ENCODE peak calls at places on chromosomes 4 and X, in five cellular contexts. One of them, this sample, is unnamed.

GRCh38 chrX:69607616-69608015 is 8.3 kb upstream of the EDA start:
- DNase-seq in GF-D8: no peak
- DNase-seq in GM04504: no peak
- DNase-seq in NCI-H2171 treated with DMSO at 0.1 percent for 48 hours: no peak
- DNase-seq in astrocyte of the hippocampus: no peak
- DNase-seq in this sample: no peak

GRCh38 chrX:47751670-47752069 is 85.0 kb upstream of the ZNF81 start:
- DNase-seq in GF-D8: no peak
- DNase-seq in GM04504: no peak
- DNase-seq in NCI-H2171 treated with DMSO at 0.1 percent for 48 hours: peak
- DNase-seq in astrocyte of the hippocampus: peak
- DNase-seq in this sample: no peak

GRCh38 chr4:148782284-148782683 is 340.1 kb upstream of the NR3C2 start:
- DNase-seq in GF-D8: no peak
- DNase-seq in GM04504: no peak
- DNase-seq in NCI-H2171 treated with DMSO at 0.1 percent for 48 hours: no peak
- DNase-seq in astrocyte of the hippocampus: no peak
- DNase-seq in this sample: no peak

GRCh38 chr4:183987987-183988392 is 82.9 kb downstream of the STOX2 start:
- DNase-seq in GF-D8: no peak
- DNase-seq in GM04504: peak
- DNase-seq in NCI-H2171 treated with DMSO at 0.1 percent for 48 hours: peak
- DNase-seq in astrocyte of the hippocampus: peak
- DNase-seq in this sample: peak

GRCh38 chr4:56215138-56215793 is 172.0 kb downstream of the AASDH start:
- DNase-seq in GF-D8: no peak
- DNase-seq in GM04504: no peak
- DNase-seq in NCI-H2171 treated with DMSO at 0.1 percent for 48 hours: no peak
- DNase-seq in astrocyte of the hippocampus: no peak
- DNase-seq in this sample: no peak

GRCh38 chr4:152220201-152220666 is 315.7 kb downstream of the FBXW7 start:
- DNase-seq in GF-D8: no peak
- DNase-seq in GM04504: peak
- DNase-seq in NCI-H2171 treated with DMSO at 0.1 percent for 48 hours: no peak
- DNase-seq in astrocyte of the hippocampus: peak
- DNase-seq in this sample: peak

GRCh38 chrX:27555514-27555913 is 34.6 kb upstream of the DCAF8L2 start:
- DNase-seq in GF-D8: no peak
- DNase-seq in GM04504: no peak
- DNase-seq in NCI-H2171 treated with DMSO at 0.1 percent for 48 hours: peak
- DNase-seq in astrocyte of the hippocampus: peak
- DNase-seq in this sample: peak

GRCh38 chr4:150176559-150176958 is 98.3 kb downstream of the DCLK2 start:
- DNase-seq in GF-D8: no peak
- DNase-seq in GM04504: peak
- DNase-seq in NCI-H2171 treated with DMSO at 0.1 percent for 48 hours: peak
- DNase-seq in astrocyte of the hippocampus: peak
- DNase-seq in this sample: peak

GRCh38 chr4:94298725-94299252 is 43.8 kb downstream of the HPGDS start:
- DNase-seq in GF-D8: no peak
- DNase-seq in GM04504: no peak
- DNase-seq in NCI-H2171 treated with DMSO at 0.1 percent for 48 hours: no peak
- DNase-seq in astrocyte of the hippocampus: no peak
- DNase-seq in this sample: no peak

GRCh38 chrX:49129427-49129826 is 5.9 kb upstream of the GPKOW start:
- DNase-seq in GF-D8: peak
- DNase-seq in GM04504: no peak
- DNase-seq in NCI-H2171 treated with DMSO at 0.1 percent for 48 hours: no peak
- DNase-seq in astrocyte of the hippocampus: no peak
- DNase-seq in this sample: no peak

GRCh38 chr4:137601924-137602323 is 69.6 kb upstream of the PCDH18 start:
- DNase-seq in GF-D8: no peak
- DNase-seq in GM04504: no peak
- DNase-seq in NCI-H2171 treated with DMSO at 0.1 percent for 48 hours: no peak
- DNase-seq in astrocyte of the hippocampus: peak
- DNase-seq in this sample: no peak

GRCh38 chr4:169492436-169493163 is 119.8 kb downstream of the NEK1 start:
- DNase-seq in GF-D8: no peak
- DNase-seq in GM04504: peak
- DNase-seq in NCI-H2171 treated with DMSO at 0.1 percent for 48 hours: peak
- DNase-seq in astrocyte of the hippocampus: peak
- DNase-seq in this sample: peak

GRCh38 chr4:48787031-48787430 is 7.0 kb upstream of the FRYL start:
- DNase-seq in GF-D8: no peak
- DNase-seq in GM04504: no peak
- DNase-seq in NCI-H2171 treated with DMSO at 0.1 percent for 48 hours: no peak
- DNase-seq in astrocyte of the hippocampus: no peak
- DNase-seq in this sample: no peak

GRCh38 chr4:184825394-184826314 is at the start of gene ACSL1:
- DNase-seq in GF-D8: peak
- DNase-seq in GM04504: peak
- DNase-seq in NCI-H2171 treated with DMSO at 0.1 percent for 48 hours: peak
- DNase-seq in astrocyte of the hippocampus: peak
- DNase-seq in this sample: peak